ENCODE peak calls at places on chromosomes 7 and 10, in ten cellular contexts. J, R, P, O, Y, Q, I, S, Z and W are unnamed samples. For H3K4me1, the result is how much of the 10 kb centered on the place peaks cover.

GRCh38 chr7:36207451-36208291 is 54.6 kb downstream of the EEPD1 start:
- DNase-seq in J (no peak), R (peak), P (peak), O (no peak), Y (peak), Q (peak), I (peak), S (peak), Z (peak), W (peak)

GRCh38 chr10:110857265-110858158 is 14.2 kb upstream of the PDCD4 start:
- DNase-seq in J (no peak), R (peak), P (no peak), O (no peak), Y (no peak), Q (peak), I (peak), S (peak), Z (peak), W (peak)

GRCh38 chr10:50529660-50530059 is 94.1 kb downstream of the SGMS1 start:
- DNase-seq in J (no peak), R (no peak), P (no peak), O (no peak), Y (no peak), Q (no peak), I (no peak), S (no peak), Z (no peak), W (no peak)

GRCh38 chr10:21517983-21518628 is 7.4 kb downstream of the SKIDA1 start:
- DNase-seq in J (no peak), R (no peak), P (no peak), O (no peak), Y (peak), Q (peak), I (peak), S (peak), Z (no peak), W (peak)

GRCh38 chr7:102978280-102978679 is 65.5 kb downstream of the LRRC17 start:
- DNase-seq in J (no peak), R (no peak), P (peak), O (no peak), Y (peak), Q (peak), I (peak), S (peak), Z (no peak), W (peak)

GRCh38 chr7:27163776-27164380 is 1.5 kb downstream of the HOXA9 start:
- DNase-seq in J (no peak), R (no peak), P (no peak), O (no peak), Y (no peak), Q (no peak), I (no peak), S (peak), Z (no peak), W (no peak)

GRCh38 chr10:106609867-106610266 is 554.6 kb downstream of the SORCS1 start:
- DNase-seq in J (peak), R (no peak), P (no peak), O (no peak), Y (peak), Q (no peak), I (no peak), S (peak), Z (no peak), W (no peak)

GRCh38 chr10:43041422-43042342 is 35.2 kb upstream of the RET start:
- DNase-seq in J (no peak), R (no peak), P (no peak), O (no peak), Y (no peak), Q (no peak), I (no peak), S (no peak), Z (no peak), W (no peak)

GRCh38 chr7:151637781-151638261 is 118.1 kb upstream of the RHEB start:
- DNase-seq in J (no peak), R (no peak), P (no peak), O (no peak), Y (no peak), Q (no peak), I (peak), S (no peak), Z (no peak), W (peak)

GRCh38 chr10:131875501-131875900 is 25.3 kb upstream of the PPP2R2D start:
- DNase-seq in J (no peak), R (no peak), P (no peak), O (no peak), Y (no peak), Q (no peak), I (no peak), S (no peak), Z (no peak), W (no peak)

GRCh38 chr7:54429106-54429505 is 113.1 kb upstream of the VSTM2A start:
- DNase-seq in J (no peak), R (no peak), P (no peak), O (no peak), Y (no peak), Q (no peak), I (no peak), S (no peak), Z (no peak), W (no peak)

GRCh38 chr7:154698726-154699291 is 304.1 kb downstream of the PAXIP1 start:
- DNase-seq in J (peak), R (peak), P (peak), O (peak), Y (no peak), Q (no peak), I (peak), S (no peak), Z (no peak), W (no peak)

GRCh38 chr7:84317536-84317935 is 122.9 kb upstream of the SEMA3A start:
- DNase-seq in J (no peak), R (no peak), P (no peak), O (no peak), Y (no peak), Q (no peak), I (peak), S (no peak), Z (no peak), W (no peak)

GRCh38 chr10:125001313-125002043 is 59.6 kb downstream of the ZRANB1 start:
- DNase-seq in J (no peak), R (no peak), P (no peak), O (no peak), Y (no peak), Q (no peak), I (no peak), S (no peak), Z (no peak), W (no peak)

GRCh38 chr10:132972149-132972985 is 30.0 kb upstream of the CFAP46 start:
- DNase-seq in J (no peak), R (no peak), P (no peak), O (no peak), Y (no peak), Q (no peak), I (no peak), S (no peak), Z (no peak), W (no peak)

GRCh38 chr7:116097365-116098009 is 66.9 kb upstream of the TFEC start:
- DNase-seq in J (peak), R (peak), P (peak), O (no peak), Y (peak), Q (peak), I (peak), S (peak), Z (no peak), W (peak)

GRCh38 chr7:133053321-133053891 is 28.5 kb downstream of the CHCHD3 start:
- DNase-seq in J (no peak), R (no peak), P (peak), O (no peak), Y (peak), Q (no peak), I (peak), S (peak), Z (no peak), W (peak)

GRCh38 chr7:48246073-48246472 is 74.8 kb downstream of the ABCA13 start:
- DNase-seq in J (no peak), R (no peak), P (no peak), O (no peak), Y (no peak), Q (no peak), I (peak), S (no peak), Z (no peak), W (peak)

GRCh38 chr10:129800-130199 is 5.5 kb upstream of the ZMYND11 start:
- DNase-seq in J (no peak), R (no peak), P (no peak), O (no peak), Y (no peak), Q (no peak), I (no peak), S (peak), Z (no peak), W (no peak)

GRCh38 chr7:18201349-18201748 is 173.7 kb upstream of the PRPS1L1 start:
- DNase-seq in J (no peak), R (no peak), P (no peak), O (no peak), Y (no peak), Q (no peak), I (no peak), S (no peak), Z (no peak), W (no peak)

GRCh38 chr7:81684513-81685262 is 85.2 kb downstream of the HGF start:
- DNase-seq in J (no peak), R (peak), P (peak), O (peak), Y (peak), Q (peak), I (peak), S (peak), Z (no peak), W (peak)

GRCh38 chr7:138980575-138981285 is 459 bp downstream of the KIAA1549 start:
- DNase-seq in J (no peak), R (no peak), P (no peak), O (no peak), Y (peak), Q (no peak), I (no peak), S (peak), Z (peak), W (no peak)

GRCh38 chr10:109934958-109935793 is 11.9 kb upstream of the XPNPEP1 start:
- DNase-seq in J (no peak), R (no peak), P (no peak), O (peak), Y (peak), Q (peak), I (peak), S (peak), Z (peak), W (peak)

GRCh38 chr10:72424561-72424960 is 69.8 kb upstream of the DNAJB12 start:
- DNase-seq in J (no peak), R (peak), P (no peak), O (no peak), Y (no peak), Q (no peak), I (peak), S (no peak), Z (no peak), W (no peak)

GRCh38 chr10:47207894-47208469 is 92.0 kb upstream of the GDF10 start:
- DNase-seq in J (no peak), R (no peak), P (no peak), O (no peak), Y (no peak), Q (no peak), I (no peak), S (no peak), Z (no peak), W (no peak)

GRCh38 chr7:64685741-64686140 is 19.8 kb downstream of the ZNF107 start:
- DNase-seq in J (no peak), R (no peak), P (no peak), O (no peak), Y (peak), Q (peak), I (no peak), S (no peak), Z (no peak), W (no peak)

GRCh38 chr7:115840702-115841101 is 189.9 kb downstream of the TFEC start:
- DNase-seq in J (no peak), R (no peak), P (no peak), O (no peak), Y (no peak), Q (no peak), I (no peak), S (no peak), Z (no peak), W (no peak)

GRCh38 chr7:66016131-66016461 is 34.1 kb upstream of the GUSB start:
- DNase-seq in J (no peak), R (peak), P (no peak), O (no peak), Y (peak), Q (peak), I (peak), S (peak), Z (no peak), W (peak)

GRCh38 chr7:108442039-108442568 is 14.1 kb downstream of the NRCAM start:
- DNase-seq in J (no peak), R (no peak), P (peak), O (no peak), Y (peak), Q (peak), I (no peak), S (no peak), Z (no peak), W (no peak)

GRCh38 chr10:13978844-13979227 is 351.9 kb downstream of the FRMD4A start:
- DNase-seq in J (no peak), R (no peak), P (no peak), O (no peak), Y (no peak), Q (no peak), I (no peak), S (no peak), Z (no peak), W (no peak)

GRCh38 chr10:59465089-59465488 is 102.7 kb upstream of the FAM13C start:
- DNase-seq in J (no peak), R (peak), P (no peak), O (no peak), Y (peak), Q (no peak), I (peak), S (peak), Z (no peak), W (peak)

GRCh38 chr7:149624419-149625338 is 127.1 kb upstream of the ZNF746 start:
- DNase-seq in J (peak), R (peak), P (peak), O (peak), Y (peak), Q (peak), I (peak), S (peak), Z (peak), W (peak)

DNA sequence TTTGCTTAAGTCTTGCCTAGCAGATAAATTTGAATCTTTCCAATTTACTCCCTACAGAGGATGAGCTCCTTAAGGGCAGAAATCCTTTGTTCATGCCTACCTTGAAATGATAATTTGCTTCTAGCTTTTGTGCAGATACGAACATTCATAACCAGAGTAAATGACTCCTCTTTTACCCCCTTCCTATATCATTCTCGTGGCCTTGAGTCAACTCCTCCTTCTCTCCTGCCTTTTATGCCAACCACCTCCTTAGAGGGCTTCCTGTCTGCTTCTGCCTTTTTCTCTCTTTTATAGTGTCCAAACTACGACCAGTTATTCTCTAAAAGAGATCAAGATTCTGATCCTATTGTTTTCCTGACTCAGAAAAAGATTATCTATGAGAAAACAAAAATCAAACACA is 36.4 kb downstream of the MYPN start:
- DNase-seq in J (no peak), R (no peak), P (no peak), O (no peak), Y (no peak), Q (no peak), I (no peak), S (no peak), Z (no peak), W (no peak)
- H3K4me1 ChIP-seq in J (under half), R (under half), P (under half), O (under half), Y (under half), Q (under half), I (under half), S (under half), Z (under half), W (under half)

GRCh38 chr10:70380350-70381135 is 1.9 kb downstream of the LRRC20 start:
- DNase-seq in J (no peak), R (no peak), P (no peak), O (no peak), Y (no peak), Q (no peak), I (no peak), S (no peak), Z (no peak), W (no peak)
- H3K4me2 ChIP-seq in J (no peak), R (no peak), P (no peak), O (no peak), Y (peak), Q (peak), I (no peak), S (no peak), Z (peak), W (no peak)

GRCh38 chr7:143250199-143250598 is 13.0 kb upstream of the GSTK1 start:
- DNase-seq in J (no peak), R (no peak), P (no peak), O (no peak), Y (no peak), Q (no peak), I (no peak), S (no peak), Z (no peak), W (no peak)
- H3K4me1 ChIP-seq in J (under half), R (under half), P (under half), O (under half), Y (under half), Q (half or more), I (under half), S (under half), Z (under half), W (under half)

GRCh38 chr7:2873686-2874551 is 29.8 kb upstream of the GNA12 start:
- DNase-seq in J (peak), R (no peak), P (peak), O (no peak), Y (peak), Q (peak), I (peak), S (peak), Z (peak), W (peak)

GRCh38 chr7:2869981-2870380 is 25.9 kb upstream of the GNA12 start:
- DNase-seq in J (no peak), R (no peak), P (no peak), O (no peak), Y (no peak), Q (no peak), I (no peak), S (no peak), Z (no peak), W (no peak)

GRCh38 chr7:2872296-2872874 is 28.3 kb upstream of the GNA12 start:
- DNase-seq in J (peak), R (no peak), P (no peak), O (no peak), Y (no peak), Q (no peak), I (no peak), S (no peak), Z (no peak), W (no peak)

GRCh38 chr7:2873146-2873545 is 29.0 kb upstream of the GNA12 start:
- DNase-seq in J (peak), R (no peak), P (no peak), O (no peak), Y (peak), Q (no peak), I (no peak), S (no peak), Z (no peak), W (no peak)

GRCh38 chr7:2870471-2870941 is 26.4 kb upstream of the GNA12 start:
- DNase-seq in J (no peak), R (no peak), P (no peak), O (no peak), Y (peak), Q (peak), I (peak), S (peak), Z (peak), W (peak)
- H3K4me2 ChIP-seq in J (no peak), R (peak), P (no peak), O (no peak), Y (peak), Q (no peak), I (no peak), S (peak), Z (peak), W (no peak)

GRCh38 chr10:12608761-12609160 is 259.4 kb downstream of the CAMK1D start:
- DNase-seq in J (no peak), R (no peak), P (no peak), O (no peak), Y (no peak), Q (no peak), I (no peak), S (no peak), Z (no peak), W (no peak)
- H3K4me1 ChIP-seq in J (under half), R (under half), P (under half), O (under half), Y (under half), Q (under half), I (under half), S (under half), Z (under half), W (under half)

GRCh38 chr7:25864511-25864910 is 287.5 kb upstream of the NFE2L3 start:
- DNase-seq in J (no peak), R (no peak), P (no peak), O (no peak), Y (no peak), Q (no peak), I (no peak), S (no peak), Z (no peak), W (no peak)
- H3K4me2 ChIP-seq in J (no peak), R (no peak), P (no peak), O (no peak), Y (no peak), Q (no peak), I (no peak), S (no peak), Z (no peak), W (no peak)

DNA sequence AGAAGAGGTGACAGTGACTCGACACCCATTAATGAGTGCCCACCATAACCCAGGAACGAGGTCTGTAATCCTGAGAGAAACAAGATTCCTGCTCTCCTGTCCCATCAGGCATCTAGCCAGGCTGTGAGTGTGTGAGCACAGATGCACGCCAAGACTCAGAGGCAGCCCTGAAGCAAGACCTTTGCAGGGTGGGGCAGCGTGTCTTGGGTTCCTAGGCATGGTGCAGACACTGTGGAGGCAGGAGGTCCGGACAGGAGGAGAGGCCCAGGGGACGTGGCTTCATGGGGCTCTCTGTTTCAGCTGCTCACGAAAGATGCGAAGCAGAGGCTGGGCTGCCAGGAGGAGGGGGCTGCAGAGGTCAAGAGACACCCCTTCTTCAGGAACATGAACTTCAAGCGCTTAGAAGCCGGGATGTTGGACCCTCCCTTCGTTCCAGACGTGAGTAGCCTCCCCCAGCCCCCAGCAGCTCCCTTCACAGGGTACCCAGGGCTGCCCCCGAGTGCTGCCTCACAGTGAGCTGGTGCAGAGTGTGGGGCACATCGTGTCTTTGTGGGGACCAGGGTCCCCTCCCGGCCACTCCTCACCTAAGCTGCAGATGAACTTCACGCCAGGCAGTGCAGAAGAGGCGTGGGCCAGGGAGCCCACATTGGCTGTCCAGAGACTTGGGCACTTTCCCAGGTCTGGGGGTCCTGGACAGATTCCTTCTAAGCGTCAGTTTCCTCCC is 94.5 kb downstream of the RGS10 start:
- DNase-seq in J (no peak), R (no peak), P (no peak), O (no peak), Y (no peak), Q (no peak), I (no peak), S (no peak), Z (no peak), W (no peak)
- H3K4me1 ChIP-seq in J (under half), R (under half), P (under half), O (under half), Y (under half), Q (under half), I (under half), S (under half), Z (under half), W (under half)